ENCODE peak calls at places on chromosomes 2 and 18, in eight cellular contexts. L is AG04450; H is WTC11; B is NCI-H524 treated with DMSO at 0.1 percent for 48 hours; Y is activated naive CD4-positive, alpha-beta T cell; A is NAMALWA; I is posterior cingulate gyrus; V is activated T-helper 1 cell treated with anti-CD3 and anti-CD28 coated beads, Interleukin-2, amount 50 U/mL, for 16 hours. P is an unnamed sample.

GRCh38 chr2:223697316-223697875 is 95.2 kb upstream of the SCG2 start:
- DNase-seq in L (no peak), H (no peak), B (no peak), Y (no peak), A (no peak), I (no peak), V (no peak), P (no peak)

GRCh38 chr2:75518638-75519465 is 41.9 kb downstream of the EVA1A start:
- DNase-seq in L (no peak), H (no peak), B (no peak), Y (no peak), A (no peak), I (no peak), V (no peak), P (no peak)

GRCh38 chr2:159202568-159203071 is 83.9 kb downstream of the WDSUB1 start:
- DNase-seq in L (peak), H (no peak), B (no peak), Y (no peak), A (no peak), I (no peak), V (no peak), P (no peak)

GRCh38 chr2:196336715-196337617 is 165.6 kb upstream of the STK17B start:
- DNase-seq in L (no peak), H (no peak), B (no peak), Y (no peak), A (peak), I (no peak), V (no peak), P (no peak)

GRCh38 chr18:68714356-68714706 is 577 bp downstream of the TMX3 start:
- DNase-seq in L (no peak), H (no peak), B (no peak), Y (no peak), A (peak), I (no peak), V (no peak), P (no peak)

GRCh38 chr2:8424997-8425900 is 256.6 kb upstream of the ID2 start:
- DNase-seq in L (no peak), H (no peak), B (no peak), Y (no peak), A (no peak), I (no peak), V (no peak), P (no peak)

GRCh38 chr2:191292869-191293268 is 47.7 kb downstream of the MYO1B start:
- DNase-seq in L (no peak), H (no peak), B (no peak), Y (no peak), A (no peak), I (no peak), V (no peak), P (no peak)

GRCh38 chr18:8912348-8913057 is 190.0 kb upstream of the NDUFV2 start:
- DNase-seq in L (no peak), H (peak), B (no peak), Y (no peak), A (peak), I (no peak), V (no peak), P (no peak)

GRCh38 chr18:32677578-32677977 is 95.2 kb downstream of the KLHL14 start:
- DNase-seq in L (no peak), H (no peak), B (no peak), Y (no peak), A (no peak), I (no peak), V (no peak), P (no peak)

GRCh38 chr2:223591596-223591995 is 10.6 kb downstream of the SCG2 start:
- DNase-seq in L (no peak), H (no peak), B (no peak), Y (no peak), A (no peak), I (no peak), V (no peak), P (no peak)

GRCh38 chr2:99636432-99637034 is 146.7 kb upstream of the REV1 start:
- DNase-seq in L (no peak), H (no peak), B (no peak), Y (no peak), A (no peak), I (peak), V (no peak), P (no peak)

GRCh38 chr2:48567671-48568070 is 37.7 kb downstream of the STON1 start:
- DNase-seq in L (no peak), H (no peak), B (no peak), Y (no peak), A (no peak), I (no peak), V (no peak), P (no peak)

GRCh38 chr18:70490008-70490933 is 201.4 kb downstream of the SOCS6 start:
- DNase-seq in L (no peak), H (peak), B (peak), Y (no peak), A (peak), I (no peak), V (no peak), P (no peak)

GRCh38 chr2:64749446-64749845 is 95.7 kb upstream of the SERTAD2 start:
- DNase-seq in L (no peak), H (no peak), B (no peak), Y (no peak), A (peak), I (no peak), V (no peak), P (no peak)

GRCh38 chr2:54566896-54567295 is 110.8 kb downstream of the SPTBN1 start:
- DNase-seq in L (no peak), H (no peak), B (no peak), Y (no peak), A (no peak), I (no peak), V (no peak), P (no peak)

P was measured in cortex of kidney.